ENCODE peak calls at places on chromosome 1, in eight cellular contexts. T, V, C, H, U, A, O and L are unnamed samples.

GRCh38 chr1:84101204-84101603 is 42.9 kb upstream of the PRKACB start:
- DNase-seq in T (no peak), V (no peak), C (no peak), H (no peak), U (no peak), A (no peak), O (no peak), L (no peak)

GRCh38 chr1:228098323-228098931 is 4.7 kb downstream of the C1orf35 start:
- DNase-seq in T (peak; percentile 38), V (peak; percentile 4), C (no peak), H (no peak), U (no peak), A (no peak), O (no peak), L (no peak)

GRCh38 chr1:54803761-54804470 is 2.8 kb upstream of the TTC22 start:
- DNase-seq in T (no peak), V (peak; percentile 88), C (no peak), H (peak; percentile 41), U (peak; percentile 39), A (no peak), O (peak; percentile 56), L (no peak)

GRCh38 chr1:26307363-26307781 is 936 bp upstream of the UBXN11 start:
- DNase-seq in T (no peak), V (no peak), C (no peak), H (no peak), U (no peak), A (no peak), O (no peak), L (no peak)

GRCh38 chr1:244090645-244091044 is 39.6 kb downstream of the ZBTB18 start:
- DNase-seq in T (no peak), V (no peak), C (no peak), H (no peak), U (no peak), A (no peak), O (no peak), L (no peak)

GRCh38 chr1:36576118-36576517 is 93.4 kb upstream of the CSF3R start:
- DNase-seq in T (peak; percentile 64), V (peak; percentile 37), C (peak; percentile 71), H (peak; percentile 37), U (peak; percentile 74), A (no peak), O (peak; percentile 79), L (no peak)

GRCh38 chr1:217332426-217333065 is 298.3 kb downstream of the GPATCH2 start:
- DNase-seq in T (no peak), V (no peak), C (no peak), H (peak; percentile 12), U (no peak), A (no peak), O (peak; percentile 71), L (no peak)

GRCh38 chr1:63317007-63317813 is 5.2 kb upstream of the FOXD3 start:
- DNase-seq in T (peak; percentile 83), V (peak; percentile 58), C (peak; percentile 83), H (peak; percentile 66), U (peak; percentile 67), A (peak; percentile 61), O (peak; percentile 64), L (no peak)

GRCh38 chr1:28642847-28643635 is at the start of gene TAF12:
- DNase-seq in T (peak; percentile 96), V (peak; percentile 91), C (peak; percentile 85), H (peak; percentile 96), U (peak; percentile 98), A (peak; percentile 91), O (peak; percentile 95), L (peak; percentile 85)

GRCh38 chr1:28646040-28646439 is 2.4 kb upstream of the RNU11 start:
- DNase-seq in T (no peak), V (no peak), C (peak; percentile 41), H (peak; percentile 12), U (peak; percentile 64), A (no peak), O (no peak), L (no peak)

GRCh38 chr1:28642056-28642846 is 616 bp downstream of the TAF12 start:
- DNase-seq in T (no peak), V (peak; percentile 14), C (no peak), H (no peak), U (no peak), A (no peak), O (peak; percentile 44), L (no peak)

GRCh38 chr1:28640766-28641165 is 2.1 kb downstream of the TAF12 start:
- DNase-seq in T (no peak), V (no peak), C (peak; percentile 30), H (peak; percentile 41), U (peak; percentile 33), A (no peak), O (peak; percentile 10), L (no peak)
- TF ChIP-seq CTCF in T (no peak), V (no peak), C (peak; percentile 31), H (peak; percentile 45), U (peak; percentile 26), A (no peak), O (peak; percentile 36), L (peak; percentile 63)

GRCh38 chr1:44678626-44679025 is 4.1 kb downstream of the ARMH1 start:
- DNase-seq in T (no peak), V (no peak), C (no peak), H (no peak), U (no peak), A (no peak), O (no peak), L (no peak)
- H3K4me3 ChIP-seq in T (no peak overlapping the region), V (no peak overlapping the region), C (no peak overlapping the region), H (no peak overlapping the region), U (no peak overlapping the region), A (no peak overlapping the region), O (no peak overlapping the region), L (no peak overlapping the region)

DNA sequence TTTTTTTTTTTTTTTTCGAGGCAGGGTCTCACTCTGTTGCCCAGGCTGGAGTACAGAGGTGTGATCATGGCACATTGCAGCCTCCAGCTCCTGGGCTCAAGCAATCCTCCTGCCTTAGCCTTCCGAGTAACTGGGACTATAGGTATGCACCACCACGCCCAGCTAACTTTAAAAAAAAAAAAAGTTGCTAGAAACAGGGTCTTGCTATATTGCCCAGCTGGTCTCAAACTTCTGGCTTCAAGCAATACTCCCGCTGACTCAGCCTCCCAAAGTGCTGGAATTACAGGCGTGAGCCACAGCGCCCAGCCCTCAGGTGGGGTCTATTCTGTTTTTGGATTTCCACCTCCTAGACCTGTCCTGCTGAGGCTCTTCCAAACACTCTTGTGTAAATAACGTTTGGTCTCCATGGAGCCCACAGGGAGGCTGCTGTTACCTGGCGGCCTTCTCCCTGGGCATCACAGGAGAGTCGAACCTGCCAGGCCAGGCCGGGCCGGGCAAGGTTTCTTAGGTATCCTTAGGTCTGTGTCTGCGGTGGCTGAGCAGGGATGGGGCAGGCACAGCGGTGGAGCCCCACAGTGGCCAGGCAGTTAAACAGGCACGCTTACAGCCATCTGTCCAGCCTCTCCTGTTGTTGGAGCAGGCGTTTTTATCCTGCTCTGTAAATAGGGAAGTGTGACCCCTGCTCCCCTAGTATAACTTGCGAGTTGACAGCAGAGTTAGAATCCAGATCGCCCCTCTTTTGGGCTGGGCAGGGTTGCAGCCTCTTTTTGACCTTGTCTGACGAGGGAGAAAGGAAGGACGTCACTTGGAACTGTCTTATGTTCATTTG is 18.8 kb downstream of the PLEKHM2 start:
- DNase-seq in T (no peak), V (peak; percentile 48), C (peak; percentile 19), H (peak; percentile 40), U (peak; percentile 46), A (no peak), O (no peak), L (no peak)
- TF ChIP-seq CTCF in T (peak; percentile 36), V (peak; percentile 30), C (peak; percentile 18), H (peak; percentile 44), U (peak; percentile 29), A (no peak), O (peak; percentile 43), L (peak; percentile 50)

DNA sequence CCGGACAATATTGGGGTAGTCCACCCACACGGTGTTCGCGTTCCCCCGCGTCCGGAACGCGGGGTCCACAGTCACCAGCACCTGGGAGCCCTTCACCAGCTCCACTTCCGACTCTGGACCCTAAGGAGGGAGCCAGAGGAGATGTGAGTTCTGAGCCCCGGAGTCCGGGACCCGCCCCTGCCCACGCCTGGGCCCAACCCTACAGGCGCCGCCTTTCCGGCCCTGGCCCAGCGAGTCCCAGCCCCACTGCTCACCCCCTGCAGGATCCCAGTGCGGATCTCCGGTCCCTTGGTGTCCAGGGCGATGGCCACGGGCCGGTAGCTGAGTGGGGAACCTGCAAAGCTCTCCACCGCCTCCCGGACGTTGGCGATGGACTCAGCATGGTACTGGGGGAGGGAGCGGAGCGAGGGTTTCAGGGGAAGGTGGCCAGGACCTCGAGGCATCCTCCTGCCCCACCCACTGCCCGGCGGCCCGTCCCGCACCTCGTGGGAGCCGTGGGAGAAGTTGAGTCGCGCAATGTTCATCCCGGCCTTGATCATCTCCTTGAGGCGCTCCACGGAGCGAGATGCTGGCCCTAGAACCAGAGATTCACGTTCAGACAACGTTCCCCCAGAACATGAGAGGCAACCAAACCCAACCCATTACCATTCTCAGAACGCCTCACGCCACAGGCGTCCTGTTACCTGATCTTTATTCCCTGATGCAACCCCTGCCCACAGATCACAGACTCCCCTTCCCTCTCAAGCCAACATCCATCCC is 5.9 kb downstream of the PKLR start:
- DNase-seq in T (no peak), V (no peak), C (no peak), H (no peak), U (no peak), A (no peak), O (no peak), L (no peak)
- H3K4me3 ChIP-seq in T (peak overlapping the region; percentile 8), V (no peak overlapping the region), C (no peak overlapping the region), H (no peak overlapping the region), U (no peak overlapping the region), A (no peak overlapping the region), O (no peak overlapping the region), L (peak overlapping the region; percentile 14)